ENCODE peak calls at places on chromosomes 1 and 21, in seven cellular contexts. One of them, this sample, is unnamed.
A peak's percentile ranks its signal among the peaks of the same experiment; 100 is the strongest.

GRCh38 chr1:162404550-162405160 is 7.3 kb downstream of the SH2D1B start:
- DNase-seq in IMR-90: peak; percentile 86
- DNase-seq in H1: no peak
- DNase-seq in neuronal stem cell: no peak
- DNase-seq in trophoblast cell: peak; percentile 13
- DNase-seq in H9: no peak
- DNase-seq in mesenchymal stem cell: no peak
- DNase-seq in this sample: no peak

GRCh38 chr1:208835082-208835467 is 590.9 kb upstream of the PLXNA2 start:
- DNase-seq in IMR-90: no peak
- DNase-seq in H1: no peak
- DNase-seq in neuronal stem cell: peak; percentile 29
- DNase-seq in trophoblast cell: no peak
- DNase-seq in H9: no peak
- DNase-seq in mesenchymal stem cell: no peak
- DNase-seq in this sample: no peak

GRCh38 chr1:202144510-202145324 is at the start of gene ARL8A:
- DNase-seq in IMR-90: peak; percentile 10
- DNase-seq in H1: no peak
- DNase-seq in neuronal stem cell: no peak
- DNase-seq in trophoblast cell: peak; percentile 58
- DNase-seq in H9: no peak
- DNase-seq in mesenchymal stem cell: peak; percentile 54
- DNase-seq in this sample: no peak

GRCh38 chr1:32619701-32620485 is 30.5 kb downstream of the ZBTB8OS start:
- DNase-seq in IMR-90: peak; percentile 29
- DNase-seq in H1: no peak
- DNase-seq in neuronal stem cell: no peak
- DNase-seq in trophoblast cell: peak; percentile 49
- DNase-seq in H9: no peak
- DNase-seq in mesenchymal stem cell: no peak
- DNase-seq in this sample: no peak

GRCh38 chr1:227212164-227212563 is 106.1 kb downstream of the CDC42BPA start:
- DNase-seq in IMR-90: no peak
- DNase-seq in H1: no peak
- DNase-seq in neuronal stem cell: no peak
- DNase-seq in trophoblast cell: no peak
- DNase-seq in H9: no peak
- DNase-seq in mesenchymal stem cell: no peak
- DNase-seq in this sample: no peak

GRCh38 chr1:234208791-234209190 is 164.5 kb upstream of the COA6 start:
- DNase-seq in IMR-90: peak; percentile 34
- DNase-seq in H1: no peak
- DNase-seq in neuronal stem cell: no peak
- DNase-seq in trophoblast cell: peak; percentile 80
- DNase-seq in H9: no peak
- DNase-seq in mesenchymal stem cell: peak; percentile 1
- DNase-seq in this sample: no peak

GRCh38 chr1:30743584-30744059 is 14.0 kb downstream of the LAPTM5 start:
- DNase-seq in IMR-90: no peak
- DNase-seq in H1: no peak
- DNase-seq in neuronal stem cell: no peak
- DNase-seq in trophoblast cell: no peak
- DNase-seq in H9: no peak
- DNase-seq in mesenchymal stem cell: no peak
- DNase-seq in this sample: no peak

GRCh38 chr1:185401019-185401418 is 84.0 kb upstream of the IVNS1ABP start:
- DNase-seq in IMR-90: peak; percentile 11
- DNase-seq in H1: peak; percentile 47
- DNase-seq in neuronal stem cell: peak; percentile 45
- DNase-seq in trophoblast cell: peak; percentile 76
- DNase-seq in H9: peak; percentile 77
- DNase-seq in mesenchymal stem cell: no peak
- DNase-seq in this sample: peak; percentile 98

GRCh38 chr21:29378814-29379213 is 80.1 kb downstream of the BACH1 start:
- DNase-seq in IMR-90: peak; percentile 56
- DNase-seq in H1: no peak
- DNase-seq in neuronal stem cell: no peak
- DNase-seq in trophoblast cell: peak; percentile 78
- DNase-seq in H9: no peak
- DNase-seq in mesenchymal stem cell: no peak
- DNase-seq in this sample: no peak

GRCh38 chr1:174580801-174581200 is 133.0 kb downstream of the GPR52 start:
- DNase-seq in IMR-90: no peak
- DNase-seq in H1: no peak
- DNase-seq in neuronal stem cell: no peak
- DNase-seq in trophoblast cell: no peak
- DNase-seq in H9: no peak
- DNase-seq in mesenchymal stem cell: no peak
- DNase-seq in this sample: no peak

GRCh38 chr1:21666572-21667320 is 2.4 kb downstream of the RAP1GAP start:
- DNase-seq in IMR-90: no peak
- DNase-seq in H1: no peak
- DNase-seq in neuronal stem cell: no peak
- DNase-seq in trophoblast cell: no peak
- DNase-seq in H9: no peak
- DNase-seq in mesenchymal stem cell: no peak
- DNase-seq in this sample: no peak

GRCh38 chr21:27423073-27423472 is 456.2 kb upstream of the ADAMTS5 start:
- DNase-seq in IMR-90: peak; percentile 95
- DNase-seq in H1: no peak
- DNase-seq in neuronal stem cell: no peak
- DNase-seq in trophoblast cell: peak; percentile 90
- DNase-seq in H9: no peak
- DNase-seq in mesenchymal stem cell: peak; percentile 91
- DNase-seq in this sample: peak; percentile 66

GRCh38 chr1:91199988-91200387 is 178.2 kb upstream of the ZNF644 start:
- DNase-seq in IMR-90: no peak
- DNase-seq in H1: no peak
- DNase-seq in neuronal stem cell: no peak
- DNase-seq in trophoblast cell: no peak
- DNase-seq in H9: no peak
- DNase-seq in mesenchymal stem cell: no peak
- DNase-seq in this sample: no peak

GRCh38 chr1:18840145-18840544 is 19.3 kb downstream of the TAS1R2 start:
- DNase-seq in IMR-90: no peak
- DNase-seq in H1: no peak
- DNase-seq in neuronal stem cell: no peak
- DNase-seq in trophoblast cell: no peak
- DNase-seq in H9: no peak
- DNase-seq in mesenchymal stem cell: no peak
- DNase-seq in this sample: no peak

GRCh38 chr1:53110370-53111072 is 31.9 kb downstream of the SLC1A7 start:
- DNase-seq in IMR-90: peak; percentile 66
- DNase-seq in H1: no peak
- DNase-seq in neuronal stem cell: no peak
- DNase-seq in trophoblast cell: peak; percentile 21
- DNase-seq in H9: no peak
- DNase-seq in mesenchymal stem cell: peak; percentile 70
- DNase-seq in this sample: no peak

GRCh38 chr1:199646761-199647160 is 380.7 kb upstream of the NR5A2 start:
- DNase-seq in IMR-90: no peak
- DNase-seq in H1: no peak
- DNase-seq in neuronal stem cell: no peak
- DNase-seq in trophoblast cell: no peak
- DNase-seq in H9: no peak
- DNase-seq in mesenchymal stem cell: no peak
- DNase-seq in this sample: no peak

GRCh38 chr1:246302671-246303317 is 204.3 kb downstream of the SMYD3 start:
- DNase-seq in IMR-90: peak; percentile 61
- DNase-seq in H1: no peak
- DNase-seq in neuronal stem cell: no peak
- DNase-seq in trophoblast cell: no peak
- DNase-seq in H9: no peak
- DNase-seq in mesenchymal stem cell: no peak
- DNase-seq in this sample: no peak

GRCh38 chr1:53413175-53414001 is 45.8 kb upstream of the DMRTB1 start:
- DNase-seq in IMR-90: peak; percentile 89
- DNase-seq in H1: no peak
- DNase-seq in neuronal stem cell: no peak
- DNase-seq in trophoblast cell: no peak
- DNase-seq in H9: no peak
- DNase-seq in mesenchymal stem cell: peak; percentile 90
- DNase-seq in this sample: peak; percentile 55

GRCh38 chr1:209831615-209832014 is 3.8 kb downstream of the UTP25 start:
- DNase-seq in IMR-90: peak; percentile 60
- DNase-seq in H1: no peak
- DNase-seq in neuronal stem cell: no peak
- DNase-seq in trophoblast cell: no peak
- DNase-seq in H9: no peak
- DNase-seq in mesenchymal stem cell: no peak
- DNase-seq in this sample: no peak

GRCh38 chr1:203036537-203036936 is 10.2 kb downstream of the PPFIA4 start:
- DNase-seq in IMR-90: no peak
- DNase-seq in H1: no peak
- DNase-seq in neuronal stem cell: no peak
- DNase-seq in trophoblast cell: no peak
- DNase-seq in H9: no peak
- DNase-seq in mesenchymal stem cell: no peak
- DNase-seq in this sample: no peak

GRCh38 chr1:148354909-148355308 is 128.2 kb downstream of the PPIAL4G start:
- DNase-seq in IMR-90: no peak
- DNase-seq in H1: no peak
- DNase-seq in neuronal stem cell: no peak
- DNase-seq in trophoblast cell: no peak
- DNase-seq in H9: no peak
- DNase-seq in mesenchymal stem cell: no peak
- DNase-seq in this sample: no peak

GRCh38 chr21:34865922-34866271 is 183.2 kb downstream of the RUNX1 start:
- DNase-seq in IMR-90: no peak
- DNase-seq in H1: peak; percentile 87
- DNase-seq in neuronal stem cell: no peak
- DNase-seq in trophoblast cell: peak; percentile 76
- DNase-seq in H9: peak; percentile 91
- DNase-seq in mesenchymal stem cell: peak; percentile 69
- DNase-seq in this sample: peak; percentile 98

GRCh38 chr1:36557041-36558000 is 74.6 kb upstream of the CSF3R start:
- DNase-seq in IMR-90: no peak
- DNase-seq in H1: no peak
- DNase-seq in neuronal stem cell: no peak
- DNase-seq in trophoblast cell: no peak
- DNase-seq in H9: peak; percentile 10
- DNase-seq in mesenchymal stem cell: no peak
- DNase-seq in this sample: no peak

GRCh38 chr1:110308247-110308646 is 30.9 kb upstream of the RBM15 start:
- DNase-seq in IMR-90: peak; percentile 87
- DNase-seq in H1: no peak
- DNase-seq in neuronal stem cell: no peak
- DNase-seq in trophoblast cell: no peak
- DNase-seq in H9: no peak
- DNase-seq in mesenchymal stem cell: peak; percentile 26
- DNase-seq in this sample: no peak

GRCh38 chr1:25098717-25099116 is 133.6 kb downstream of the SYF2 start:
- DNase-seq in IMR-90: no peak
- DNase-seq in H1: no peak
- DNase-seq in neuronal stem cell: no peak
- DNase-seq in trophoblast cell: no peak
- DNase-seq in H9: no peak
- DNase-seq in mesenchymal stem cell: no peak
- DNase-seq in this sample: no peak

GRCh38 chr21:35840949-35841348 is 219.4 kb downstream of the SETD4 start:
- DNase-seq in IMR-90: no peak
- DNase-seq in H1: no peak
- DNase-seq in neuronal stem cell: no peak
- DNase-seq in trophoblast cell: no peak
- DNase-seq in H9: no peak
- DNase-seq in mesenchymal stem cell: no peak
- DNase-seq in this sample: no peak

GRCh38 chr1:3785045-3785444 is 11.3 kb downstream of the LRRC47 start:
- DNase-seq in IMR-90: no peak
- DNase-seq in H1: no peak
- DNase-seq in neuronal stem cell: no peak
- DNase-seq in trophoblast cell: no peak
- DNase-seq in H9: no peak
- DNase-seq in mesenchymal stem cell: no peak
- DNase-seq in this sample: no peak
- H4K8ac ChIP-seq in IMR-90: no peak overlapping the region
- H4K8ac ChIP-seq in H1: no peak overlapping the region
- H4K8ac ChIP-seq in neuronal stem cell: no peak overlapping the region
- H4K8ac ChIP-seq in trophoblast cell: no peak overlapping the region
- H4K8ac ChIP-seq in H9: no peak overlapping the region
- H4K8ac ChIP-seq in mesenchymal stem cell: no peak overlapping the region
- H4K8ac ChIP-seq in this sample: no peak overlapping the region

GRCh38 chr1:15736666-15737229 is 690 bp downstream of the SLC25A34 start:
- DNase-seq in IMR-90: no peak
- DNase-seq in H1: no peak
- DNase-seq in neuronal stem cell: no peak
- DNase-seq in trophoblast cell: no peak
- DNase-seq in H9: no peak
- DNase-seq in mesenchymal stem cell: no peak
- DNase-seq in this sample: no peak

GRCh38 chr1:15737324-15738319 is 1.6 kb downstream of the SLC25A34 start:
- DNase-seq in IMR-90: no peak
- DNase-seq in H1: no peak
- DNase-seq in neuronal stem cell: no peak
- DNase-seq in trophoblast cell: no peak
- DNase-seq in H9: no peak
- DNase-seq in mesenchymal stem cell: no peak
- DNase-seq in this sample: no peak

GRCh38 chr1:15739259-15739658 is 3.0 kb upstream of the TMEM82 start:
- DNase-seq in IMR-90: no peak
- DNase-seq in H1: no peak
- DNase-seq in neuronal stem cell: no peak
- DNase-seq in trophoblast cell: no peak
- DNase-seq in H9: no peak
- DNase-seq in mesenchymal stem cell: no peak
- DNase-seq in this sample: no peak

GRCh38 chr1:15739745-15740144 is 2.6 kb upstream of the TMEM82 start:
- DNase-seq in IMR-90: no peak
- DNase-seq in H1: no peak
- DNase-seq in neuronal stem cell: no peak
- DNase-seq in trophoblast cell: no peak
- DNase-seq in H9: no peak
- DNase-seq in mesenchymal stem cell: no peak
- DNase-seq in this sample: no peak

GRCh38 chr1:15738416-15739113 is 2.5 kb downstream of the SLC25A34 start:
- DNase-seq in IMR-90: no peak
- DNase-seq in H1: no peak
- DNase-seq in neuronal stem cell: no peak
- DNase-seq in trophoblast cell: no peak
- DNase-seq in H9: no peak
- DNase-seq in mesenchymal stem cell: no peak
- DNase-seq in this sample: no peak
- H3K4me2 ChIP-seq in IMR-90: no peak overlapping the region
- H3K4me2 ChIP-seq in H1: no peak overlapping the region
- H3K4me2 ChIP-seq in neuronal stem cell: no peak overlapping the region
- H3K4me2 ChIP-seq in trophoblast cell: no peak overlapping the region
- H3K4me2 ChIP-seq in H9: no peak overlapping the region
- H3K4me2 ChIP-seq in mesenchymal stem cell: no peak overlapping the region
- H3K4me2 ChIP-seq in this sample: no peak overlapping the region

GRCh38 chr21:33140288-33140687 is 70.3 kb downstream of the OLIG1 start:
- DNase-seq in IMR-90: no peak
- DNase-seq in H1: no peak
- DNase-seq in neuronal stem cell: no peak
- DNase-seq in trophoblast cell: no peak
- DNase-seq in H9: no peak
- DNase-seq in mesenchymal stem cell: no peak
- DNase-seq in this sample: no peak
- H2BK120ac ChIP-seq in IMR-90: no peak overlapping the region
- H2BK120ac ChIP-seq in H1: no peak overlapping the region
- H2BK120ac ChIP-seq in neuronal stem cell: no peak overlapping the region
- H2BK120ac ChIP-seq in trophoblast cell: no peak overlapping the region
- H2BK120ac ChIP-seq in H9: no peak overlapping the region
- H2BK120ac ChIP-seq in mesenchymal stem cell: no peak overlapping the region
- H2BK120ac ChIP-seq in this sample: no peak overlapping the region

GRCh38 chr1:15067148-15067547 is 86.4 kb upstream of the TMEM51 start:
- DNase-seq in IMR-90: no peak
- DNase-seq in H1: no peak
- DNase-seq in neuronal stem cell: no peak
- DNase-seq in trophoblast cell: no peak
- DNase-seq in H9: no peak
- DNase-seq in mesenchymal stem cell: no peak
- DNase-seq in this sample: no peak
- H4K8ac ChIP-seq in IMR-90: no peak overlapping the region
- H4K8ac ChIP-seq in H1: no peak overlapping the region
- H4K8ac ChIP-seq in neuronal stem cell: no peak overlapping the region
- H4K8ac ChIP-seq in trophoblast cell: no peak overlapping the region
- H4K8ac ChIP-seq in H9: no peak overlapping the region
- H4K8ac ChIP-seq in mesenchymal stem cell: no peak overlapping the region
- H4K8ac ChIP-seq in this sample: no peak overlapping the region